ENCODE peak calls at places on chromosome 2, in nine cellular contexts. P, N, Q, J, R, O, E, S and D are unnamed samples.

GRCh38 chr2:45288532-45288931 is 279.3 kb upstream of the SIX2 start:
- DNase-seq in P (no peak), N (no peak), Q (no peak), J (peak), R (peak), O (peak), E (peak), S (no peak), D (no peak)

GRCh38 chr2:99480390-99480789 is 9.4 kb downstream of the REV1 start:
- DNase-seq in P (no peak), N (no peak), Q (no peak), J (no peak), R (peak), O (peak), E (no peak), S (peak), D (peak)

GRCh38 chr2:179440642-179441251 is 176.1 kb upstream of the SESTD1 start:
- DNase-seq in P (no peak), N (peak), Q (no peak), J (peak), R (no peak), O (peak), E (peak), S (peak), D (peak)

GRCh38 chr2:150630587-150631235 is 143.2 kb upstream of the RND3 start:
- DNase-seq in P (no peak), N (no peak), Q (no peak), J (peak), R (no peak), O (no peak), E (no peak), S (peak), D (peak)

GRCh38 chr2:126653102-126653501 is 2.9 kb upstream of the GYPC start:
- DNase-seq in P (no peak), N (no peak), Q (no peak), J (no peak), R (no peak), O (no peak), E (no peak), S (no peak), D (no peak)

GRCh38 chr2:237932731-237933131 is 34.1 kb upstream of the UBE2F start:
- DNase-seq in P (no peak), N (no peak), Q (no peak), J (peak), R (peak), O (no peak), E (no peak), S (no peak), D (no peak)

GRCh38 chr2:169734172-169734847 is 678 bp downstream of the KLHL23 start:
- DNase-seq in P (no peak), N (peak), Q (no peak), J (peak), R (peak), O (no peak), E (no peak), S (peak), D (peak)

GRCh38 chr2:47560107-47560819 is 157.3 kb downstream of the MSH2 start:
- DNase-seq in P (no peak), N (no peak), Q (no peak), J (no peak), R (no peak), O (no peak), E (no peak), S (no peak), D (no peak)

GRCh38 chr2:47751856-47752414 is 31.0 kb upstream of the MSH6 start:
- DNase-seq in P (no peak), N (no peak), Q (no peak), J (no peak), R (peak), O (no peak), E (no peak), S (no peak), D (peak)